ENCODE peak calls at places on chromosomes 16 and 17, in six cellular contexts. One of them, this sample, is unnamed.

GRCh38 chr16:85270365-85270764 is 158.1 kb upstream of the CIBAR2 start:
- DNase-seq in lower lobe of right lung: no peak
- DNase-seq in ascending aorta: no peak
- DNase-seq in uterus: no peak
- DNase-seq in fibroblast of lung: no peak
- DNase-seq in colonic mucosa: no peak
- DNase-seq in this sample: no peak

GRCh38 chr17:14143678-14144077 is 74.4 kb downstream of the COX10 start:
- DNase-seq in colonic mucosa: peak
- DNase-seq in uterus: no peak
- DNase-seq in fibroblast of lung: no peak
- DNase-seq in ascending aorta: no peak
- DNase-seq in lower lobe of right lung: no peak
- DNase-seq in this sample: no peak

GRCh38 chr16:3038896-3039295 is 2.2 kb upstream of the BICDL2 start:
- DNase-seq in uterus: no peak
- DNase-seq in lower lobe of right lung: no peak
- DNase-seq in fibroblast of lung: no peak
- DNase-seq in ascending aorta: no peak
- DNase-seq in colonic mucosa: peak
- DNase-seq in this sample: no peak

GRCh38 chr16:83113317-83113716 is 486.5 kb downstream of the CDH13 start:
- DNase-seq in colonic mucosa: no peak
- DNase-seq in fibroblast of lung: peak
- DNase-seq in uterus: no peak
- DNase-seq in lower lobe of right lung: no peak
- DNase-seq in ascending aorta: no peak
- DNase-seq in this sample: peak

GRCh38 chr16:16797239-16797638 is 418.3 kb downstream of the NPIPA7 start:
- DNase-seq in colonic mucosa: no peak
- DNase-seq in lower lobe of right lung: no peak
- DNase-seq in uterus: no peak
- DNase-seq in ascending aorta: no peak
- DNase-seq in fibroblast of lung: no peak
- DNase-seq in this sample: peak

GRCh38 chr17:14699569-14700190 is 398.8 kb downstream of the HS3ST3B1 start:
- DNase-seq in fibroblast of lung: no peak
- DNase-seq in colonic mucosa: no peak
- DNase-seq in lower lobe of right lung: no peak
- DNase-seq in uterus: no peak
- DNase-seq in ascending aorta: no peak
- DNase-seq in this sample: no peak

GRCh38 chr17:65346166-65346565 is 209.0 kb downstream of the RGS9 start:
- DNase-seq in ascending aorta: no peak
- DNase-seq in fibroblast of lung: no peak
- DNase-seq in uterus: no peak
- DNase-seq in lower lobe of right lung: no peak
- DNase-seq in colonic mucosa: no peak
- DNase-seq in this sample: no peak

GRCh38 chr16:15466886-15467781 is 32.7 kb downstream of the BMERB1 start:
- DNase-seq in ascending aorta: no peak
- DNase-seq in colonic mucosa: no peak
- DNase-seq in lower lobe of right lung: no peak
- DNase-seq in uterus: no peak
- DNase-seq in fibroblast of lung: peak
- DNase-seq in this sample: peak

GRCh38 chr17:17749921-17750320 is 68.7 kb downstream of the RAI1 start:
- DNase-seq in colonic mucosa: peak
- DNase-seq in ascending aorta: no peak
- DNase-seq in lower lobe of right lung: no peak
- DNase-seq in uterus: no peak
- DNase-seq in fibroblast of lung: peak
- DNase-seq in this sample: peak

GRCh38 chr17:38617074-38617860 is 11.5 kb upstream of the SRCIN1 start:
- DNase-seq in uterus: no peak
- DNase-seq in colonic mucosa: no peak
- DNase-seq in ascending aorta: no peak
- DNase-seq in fibroblast of lung: no peak
- DNase-seq in lower lobe of right lung: no peak
- DNase-seq in this sample: no peak

GRCh38 chr16:3645108-3645503 is 9.4 kb upstream of the DNASE1 start:
- DNase-seq in fibroblast of lung: no peak
- DNase-seq in lower lobe of right lung: no peak
- DNase-seq in colonic mucosa: no peak
- DNase-seq in ascending aorta: no peak
- DNase-seq in uterus: no peak
- DNase-seq in this sample: no peak

GRCh38 chr16:57318240-57318970 is 33.9 kb upstream of the PLLP start:
- DNase-seq in colonic mucosa: no peak
- DNase-seq in lower lobe of right lung: no peak
- DNase-seq in ascending aorta: no peak
- DNase-seq in uterus: no peak
- DNase-seq in fibroblast of lung: no peak
- DNase-seq in this sample: no peak

GRCh38 chr16:3716831-3717234 is 491 bp downstream of the TRAP1 start:
- DNase-seq in ascending aorta: no peak
- DNase-seq in uterus: no peak
- DNase-seq in colonic mucosa: peak
- DNase-seq in lower lobe of right lung: peak
- DNase-seq in fibroblast of lung: no peak
- DNase-seq in this sample: peak

GRCh38 chr17:31495049-31495885 is 103.8 kb downstream of the RAB11FIP4 start:
- DNase-seq in uterus: no peak
- DNase-seq in lower lobe of right lung: no peak
- DNase-seq in ascending aorta: no peak
- DNase-seq in colonic mucosa: peak
- DNase-seq in fibroblast of lung: no peak
- DNase-seq in this sample: no peak

GRCh38 chr16:11111891-11112634 is 143.9 kb downstream of the SOCS1 start:
- DNase-seq in fibroblast of lung: no peak
- DNase-seq in uterus: no peak
- DNase-seq in colonic mucosa: no peak
- DNase-seq in lower lobe of right lung: no peak
- DNase-seq in ascending aorta: no peak
- DNase-seq in this sample: no peak

GRCh38 chr16:6112700-6113099 is 1015.1 kb upstream of the EEF2KMT start:
- DNase-seq in lower lobe of right lung: no peak
- DNase-seq in fibroblast of lung: no peak
- DNase-seq in uterus: no peak
- DNase-seq in ascending aorta: no peak
- DNase-seq in colonic mucosa: no peak
- DNase-seq in this sample: no peak

GRCh38 chr16:55668337-55669281 is 12.8 kb downstream of the SLC6A2 start:
- DNase-seq in lower lobe of right lung: no peak
- DNase-seq in uterus: no peak
- DNase-seq in ascending aorta: no peak
- DNase-seq in colonic mucosa: no peak
- DNase-seq in fibroblast of lung: no peak
- DNase-seq in this sample: no peak

GRCh38 chr16:1815461-1815860 is 11.2 kb downstream of the HAGH start:
- DNase-seq in lower lobe of right lung: no peak
- DNase-seq in fibroblast of lung: no peak
- DNase-seq in ascending aorta: no peak
- DNase-seq in uterus: no peak
- DNase-seq in colonic mucosa: no peak
- DNase-seq in this sample: no peak

GRCh38 chr17:31916496-31917064 is 15.1 kb upstream of the UTP6 start:
- DNase-seq in colonic mucosa: no peak
- DNase-seq in uterus: no peak
- DNase-seq in fibroblast of lung: no peak
- DNase-seq in lower lobe of right lung: no peak
- DNase-seq in ascending aorta: no peak
- DNase-seq in this sample: no peak

GRCh38 chr17:68101992-68102758 is 66.6 kb downstream of the KPNA2 start:
- DNase-seq in colonic mucosa: peak
- DNase-seq in lower lobe of right lung: no peak
- DNase-seq in fibroblast of lung: no peak
- DNase-seq in ascending aorta: no peak
- DNase-seq in uterus: no peak
- DNase-seq in this sample: peak

GRCh38 chr16:66130296-66130910 is 236.1 kb upstream of the CDH5 start:
- DNase-seq in fibroblast of lung: peak
- DNase-seq in lower lobe of right lung: no peak
- DNase-seq in uterus: no peak
- DNase-seq in colonic mucosa: no peak
- DNase-seq in ascending aorta: no peak
- DNase-seq in this sample: peak

GRCh38 chr16:66315210-66315825 is 51.2 kb upstream of the CDH5 start:
- DNase-seq in colonic mucosa: peak
- DNase-seq in uterus: peak
- DNase-seq in fibroblast of lung: peak
- DNase-seq in ascending aorta: peak
- DNase-seq in lower lobe of right lung: peak
- DNase-seq in this sample: peak

GRCh38 chr16:27920391-27920891 is 143.1 kb downstream of the GSG1L start:
- DNase-seq in fibroblast of lung: no peak
- DNase-seq in uterus: no peak
- DNase-seq in ascending aorta: no peak
- DNase-seq in colonic mucosa: no peak
- DNase-seq in lower lobe of right lung: no peak
- DNase-seq in this sample: no peak

GRCh38 chr17:78961571-78961970 is 18.2 kb downstream of the LGALS3BP start:
- DNase-seq in uterus: no peak
- DNase-seq in fibroblast of lung: no peak
- DNase-seq in lower lobe of right lung: no peak
- DNase-seq in colonic mucosa: no peak
- DNase-seq in ascending aorta: no peak
- DNase-seq in this sample: no peak

GRCh38 chr16:82995927-82996441 is 369.2 kb downstream of the CDH13 start:
- DNase-seq in colonic mucosa: peak
- DNase-seq in lower lobe of right lung: no peak
- DNase-seq in fibroblast of lung: peak
- DNase-seq in ascending aorta: no peak
- DNase-seq in uterus: peak
- DNase-seq in this sample: peak

GRCh38 chr17:79325707-79326106 is 251.1 kb downstream of the ENGASE start:
- DNase-seq in lower lobe of right lung: no peak
- DNase-seq in uterus: no peak
- DNase-seq in fibroblast of lung: no peak
- DNase-seq in ascending aorta: no peak
- DNase-seq in colonic mucosa: no peak
- DNase-seq in this sample: no peak

DNA sequence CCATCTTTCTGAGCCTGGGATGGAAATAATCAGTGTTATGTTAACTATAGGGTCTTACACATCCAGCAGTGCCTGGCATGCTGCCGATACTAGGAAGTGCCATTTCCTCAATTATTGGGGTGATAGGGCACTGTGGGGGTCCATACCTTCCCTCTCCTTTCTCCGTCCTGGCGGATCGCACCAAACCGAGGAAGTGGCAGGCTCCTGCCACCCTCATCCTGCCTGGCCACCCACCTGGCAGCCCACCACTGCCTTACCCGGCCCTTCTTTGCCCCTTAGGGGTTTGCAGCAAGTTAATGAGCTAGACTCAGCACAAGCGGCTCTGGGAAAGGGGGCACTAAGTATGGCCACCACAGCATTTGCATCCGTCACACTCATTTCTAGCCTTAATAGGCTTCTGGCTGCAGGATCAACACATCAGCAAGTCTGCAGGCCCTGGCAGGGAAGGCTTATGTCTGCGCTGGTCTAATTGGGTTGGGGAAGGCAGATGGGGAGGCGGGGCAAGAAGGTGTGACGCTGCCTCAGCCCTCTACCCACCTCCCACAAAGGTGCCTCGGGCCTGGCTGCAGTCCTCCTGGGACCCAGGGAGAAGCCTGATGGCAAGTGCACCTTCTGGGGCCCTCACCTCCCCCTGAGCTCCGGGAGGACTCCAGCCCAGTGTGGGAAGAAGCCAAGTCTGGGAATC is 28.6 kb downstream of the DCAKD start:
- DNase-seq in ascending aorta: no peak
- DNase-seq in uterus: no peak
- DNase-seq in fibroblast of lung: no peak
- DNase-seq in colonic mucosa: no peak
- DNase-seq in lower lobe of right lung: no peak
- DNase-seq in this sample: peak
- H3K4me3 ChIP-seq in ascending aorta: no peak
- H3K4me3 ChIP-seq in uterus: no peak
- H3K4me3 ChIP-seq in fibroblast of lung: no peak
- H3K4me3 ChIP-seq in colonic mucosa: no peak
- H3K4me3 ChIP-seq in lower lobe of right lung: no peak
- H3K4me3 ChIP-seq in this sample: peak

GRCh38 chr16:90008708-90009145 is 10.5 kb downstream of the DBNDD1 start:
- DNase-seq in lower lobe of right lung: no peak
- DNase-seq in ascending aorta: no peak
- DNase-seq in uterus: no peak
- DNase-seq in fibroblast of lung: no peak
- DNase-seq in colonic mucosa: no peak
- DNase-seq in this sample: peak
- H3K4me3 ChIP-seq in lower lobe of right lung: no peak
- H3K4me3 ChIP-seq in ascending aorta: no peak
- H3K4me3 ChIP-seq in uterus: no peak
- H3K4me3 ChIP-seq in fibroblast of lung: no peak
- H3K4me3 ChIP-seq in colonic mucosa: no peak
- H3K4me3 ChIP-seq in this sample: no peak

DNA sequence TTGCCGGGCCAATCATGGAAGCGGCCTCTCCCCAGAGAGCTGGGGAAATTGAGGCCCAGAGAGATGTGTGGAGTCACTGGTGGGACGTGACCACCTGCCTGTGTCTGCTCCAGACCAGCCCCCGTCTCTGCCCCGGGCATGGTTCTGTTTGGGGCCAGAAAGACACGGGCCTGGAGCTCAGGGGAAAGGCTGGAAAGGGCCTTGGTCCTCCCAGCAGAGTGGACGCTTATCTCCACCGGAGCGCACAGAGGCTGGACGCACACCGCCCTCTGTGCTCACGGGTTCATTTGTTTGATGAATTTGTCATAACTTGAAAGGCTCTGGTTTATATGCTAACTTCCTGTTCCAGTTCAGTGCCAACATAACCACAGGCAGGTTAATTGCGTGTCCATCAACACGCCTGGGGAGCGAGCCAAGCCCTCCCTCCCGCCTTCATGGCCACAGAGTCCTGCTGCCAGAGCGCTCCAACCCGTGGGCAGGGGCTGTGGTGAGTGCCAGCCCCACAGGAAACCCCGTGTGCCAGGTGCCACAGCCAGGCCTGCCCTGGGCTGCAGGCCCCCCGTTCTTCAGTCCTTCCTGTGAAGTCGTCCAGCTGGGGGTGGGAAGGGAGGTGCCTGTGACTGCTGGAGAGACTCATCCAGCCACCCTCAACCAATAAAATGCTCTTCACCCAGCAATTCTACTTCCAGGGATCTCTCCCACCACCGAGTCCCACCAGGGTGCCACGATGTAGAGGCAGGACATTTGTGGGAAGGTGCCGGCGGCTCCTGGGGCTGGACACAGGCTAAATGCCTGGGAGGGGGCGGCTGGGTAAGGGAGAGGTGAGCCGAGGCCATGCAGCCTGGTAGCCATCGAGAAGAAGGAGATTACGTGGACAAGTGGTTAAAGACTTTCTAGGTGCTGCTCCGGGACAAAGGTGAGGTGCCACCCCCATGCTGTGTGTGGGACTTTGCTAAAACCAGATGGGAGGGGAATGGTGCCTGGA is 29.4 kb upstream of the BAHCC1 start:
- DNase-seq in ascending aorta: peak
- DNase-seq in fibroblast of lung: peak
- DNase-seq in colonic mucosa: peak
- DNase-seq in lower lobe of right lung: peak
- DNase-seq in uterus: peak
- DNase-seq in this sample: peak
- H3K4me3 ChIP-seq in ascending aorta: peak
- H3K4me3 ChIP-seq in fibroblast of lung: no peak
- H3K4me3 ChIP-seq in colonic mucosa: peak
- H3K4me3 ChIP-seq in lower lobe of right lung: peak
- H3K4me3 ChIP-seq in uterus: peak
- H3K4me3 ChIP-seq in this sample: no peak

GRCh38 chr17:76536511-76537287 is 810 bp downstream of the CYGB start:
- DNase-seq in fibroblast of lung: no peak
- DNase-seq in ascending aorta: no peak
- DNase-seq in uterus: no peak
- DNase-seq in lower lobe of right lung: no peak
- DNase-seq in colonic mucosa: no peak
- DNase-seq in this sample: no peak
- H3K4me3 ChIP-seq in fibroblast of lung: peak
- H3K4me3 ChIP-seq in ascending aorta: no peak
- H3K4me3 ChIP-seq in uterus: peak
- H3K4me3 ChIP-seq in lower lobe of right lung: peak
- H3K4me3 ChIP-seq in colonic mucosa: peak
- H3K4me3 ChIP-seq in this sample: no peak

This sample was measured in Karpas-422.